ENCODE peak calls at places on chromosome 4, in four cellular contexts. F, A, R and B are unnamed samples.

GRCh38 chr4:164918956-164919355 is 42.0 kb downstream of the APELA start:
- DNase-seq in R (no peak), A (no peak), F (no peak), B (no peak)

GRCh38 chr4:40520533-40520932 is 109.1 kb downstream of the RBM47 start:
- DNase-seq in R (no peak), A (no peak), F (no peak), B (peak; percentile 91)

GRCh38 chr4:87399148-87399547 is 8.2 kb upstream of the HSD17B11 start:
- DNase-seq in A (no peak), R (no peak), F (no peak), B (no peak)

GRCh38 chr4:48175328-48175727 is 41.3 kb upstream of the TXK start:
- DNase-seq in A (no peak), R (no peak), F (no peak), B (no peak)

GRCh38 chr4:7430368-7430964 is 4.3 kb downstream of the PSAPL1 start:
- DNase-seq in A (peak; percentile 21), R (no peak), F (no peak), B (peak; percentile 44)

GRCh38 chr4:176340871-176341685 is 21.3 kb downstream of the SPCS3 start:
- DNase-seq in R (peak; percentile 47), F (peak; percentile 67), A (no peak), B (peak; percentile 12)

GRCh38 chr4:71243434-71243833 is 95.4 kb upstream of the SLC4A4 start:
- DNase-seq in F (no peak), A (no peak), R (no peak), B (no peak)

GRCh38 chr4:92060333-92060732 is 243.4 kb upstream of the GRID2 start:
- DNase-seq in F (no peak), R (no peak), A (no peak), B (no peak)

GRCh38 chr4:57044996-57045395 is 65.2 kb downstream of the IGFBP7 start:
- DNase-seq in F (peak; percentile 69), R (no peak), A (no peak), B (no peak)

GRCh38 chr4:10958226-10958856 is 273.8 kb upstream of the CLNK start:
- DNase-seq in F (no peak), R (no peak), A (no peak), B (no peak)

GRCh38 chr4:182258441-182259031 is 15.3 kb downstream of the TENM3 start:
- DNase-seq in R (no peak), A (no peak), F (no peak), B (no peak)

DNA sequence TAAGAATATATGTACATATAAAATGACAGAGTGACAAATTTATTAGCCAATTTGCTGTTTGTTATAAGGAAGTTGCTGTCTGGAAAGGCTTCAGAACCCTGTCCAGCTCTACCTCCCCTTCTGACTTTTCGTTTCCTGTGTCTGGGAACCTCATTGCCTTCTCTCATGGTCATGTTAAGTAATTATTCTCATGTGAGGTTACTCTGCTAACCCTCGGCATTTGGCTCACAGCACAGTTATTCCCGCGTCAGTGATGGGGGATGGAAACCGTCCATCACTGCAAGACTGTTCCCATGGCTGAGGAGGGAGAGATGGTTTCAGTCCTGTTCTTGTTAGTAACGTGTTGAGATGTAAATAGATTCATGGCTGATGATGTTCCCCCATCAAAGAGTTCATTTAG is 11.9 kb downstream of the EDNRA start:
- DNase-seq in R (no peak), F (peak; percentile 94), A (no peak), B (no peak)
- H2BK12ac ChIP-seq in R (no peak overlapping the region), F (no peak overlapping the region), A (no peak overlapping the region), B (no peak overlapping the region)

GRCh38 chr4:183618681-183619080 is 40.3 kb downstream of the RWDD4 start:
- DNase-seq in R (no peak), A (no peak), F (peak; percentile 17), B (peak; percentile 28)
- H3K4me3 ChIP-seq in R (no peak overlapping the region), A (no peak overlapping the region), F (no peak overlapping the region), B (no peak overlapping the region)

GRCh38 chr4:184472540-184473264 is 1.6 kb downstream of the IRF2 start:
- DNase-seq in F (peak; percentile 80), R (peak; percentile 58), A (no peak), B (peak; percentile 68)
- H4K8ac ChIP-seq in F (peak overlapping the region; percentile 95), R (no peak overlapping the region), A (peak overlapping the region; percentile 95), B (peak overlapping the region; percentile 82)

GRCh38 chr4:139815646-139816601 is 150.3 kb downstream of the MGST2 start:
- DNase-seq in R (peak; percentile 67), F (peak; percentile 93), A (no peak), B (peak; percentile 8)
- H2BK12ac ChIP-seq in R (no peak overlapping the region), F (peak overlapping the region; percentile 75), A (peak overlapping the region; percentile 65), B (peak overlapping the region; percentile 54)

DNA sequence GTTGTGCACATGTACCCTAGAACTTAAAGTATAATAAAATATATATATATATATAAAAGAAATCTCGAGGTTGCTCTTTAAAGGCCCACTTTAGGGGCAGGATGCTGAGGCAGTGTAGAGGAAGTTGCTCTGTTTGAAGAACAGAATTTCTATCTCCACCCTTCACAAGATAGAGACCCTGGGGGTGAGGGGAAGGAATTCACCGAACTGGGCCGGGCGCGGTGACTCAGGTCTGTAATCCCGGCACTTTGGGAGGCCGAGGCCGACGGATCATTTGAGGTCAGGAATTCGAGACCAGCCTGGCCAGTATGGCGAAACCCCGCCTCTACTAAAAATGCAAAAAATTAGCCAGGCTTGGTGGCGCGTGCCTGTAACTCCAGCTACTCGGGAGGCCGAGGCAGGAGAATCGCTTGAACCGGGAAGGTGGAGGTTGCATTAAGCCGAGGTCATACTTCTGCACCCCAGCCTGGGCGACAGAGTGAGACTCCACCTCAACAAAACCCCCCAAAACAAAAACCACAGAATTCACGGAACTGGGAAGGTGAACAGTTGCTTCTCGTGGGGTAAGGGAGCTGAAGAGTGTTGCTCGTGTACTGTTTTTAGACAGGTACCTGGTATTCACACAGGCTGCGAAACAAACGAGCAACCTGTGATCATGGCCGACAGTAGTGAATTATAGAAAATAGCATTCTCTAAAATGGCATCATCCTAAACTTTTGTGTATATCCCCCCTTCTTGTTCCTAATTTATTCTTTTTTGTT is 6.2 kb downstream of the PLAC8 start:
- DNase-seq in R (no peak), A (no peak), F (no peak), B (peak; percentile 96)
- H3K4me3 ChIP-seq in R (no peak overlapping the region), A (no peak overlapping the region), F (no peak overlapping the region), B (no peak overlapping the region)